ENCODE peak calls at places on chromosomes 16 and 17, in ten cellular contexts. P is progenitor cell of endocrine pancreas; T is glutamatergic neuron; R is stimulated activated CD8-positive, alpha-beta memory T cell treated with anti-CD3 and anti-CD28 coated beads, Interleukin-15, amount 100 ng/mL, for 48 hours; Q is fibroblast of lung; C is stimulated activated CD4-positive, alpha-beta T cell treated with anti-CD3 and anti-CD28 coated beads, Interleukin-1b, Interleukin-23, amount 100 ng/mL, for 24 hours; Y is T-helper 9 cell; L is GM10248; J is NCI-H1105; G is ascending aorta. W is an unnamed sample.
A peak's percentile ranks its signal among the peaks of the same experiment; 100 is the strongest.

GRCh38 chr17:62187681-62188080 is 122.6 kb upstream of the MED13 start:
- DNase-seq in P (no peak), T (no peak), R (no peak), Q (peak; percentile 25), C (no peak), Y (no peak), L (no peak), J (no peak), G (no peak), W (no peak)

GRCh38 chr16:83701494-83701893 is 106.3 kb upstream of the HSBP1 start:
- DNase-seq in P (peak; percentile 68), T (no peak), R (no peak), Q (peak; percentile 51), C (no peak), Y (no peak), L (peak; percentile 18), J (no peak), G (no peak), W (no peak)

GRCh38 chr17:27997044-27997401 is 45.5 kb upstream of the NLK start:
- DNase-seq in P (no peak), T (no peak), R (no peak), Q (no peak), C (no peak), Y (no peak), L (no peak), J (no peak), G (no peak), W (no peak)

GRCh38 chr16:1078579-1079021 is 6.1 kb downstream of the SSTR5 start:
- DNase-seq in P (no peak), T (peak; percentile 70), R (no peak), Q (peak; percentile 68), C (no peak), Y (no peak), L (no peak), J (peak; percentile 46), G (peak; percentile 93), W (peak; percentile 84)

GRCh38 chr16:74438492-74438979 is 17.3 kb upstream of the CLEC18B start:
- DNase-seq in P (no peak), T (no peak), R (no peak), Q (no peak), C (no peak), Y (no peak), L (no peak), J (no peak), G (no peak), W (no peak)

GRCh38 chr17:69764137-69764536 is 310.9 kb upstream of the KCNJ16 start:
- DNase-seq in P (no peak), T (no peak), R (no peak), Q (no peak), C (no peak), Y (no peak), L (no peak), J (no peak), G (no peak), W (no peak)

GRCh38 chr16:69338557-69339288 is 641 bp downstream of the COG8 start:
- DNase-seq in P (no peak), T (no peak), R (no peak), Q (no peak), C (no peak), Y (no peak), L (no peak), J (no peak), G (no peak), W (no peak)

GRCh38 chr17:66834919-66835454 is at the start of gene CACNG5:
- DNase-seq in P (peak; percentile 22), T (peak; percentile 70), R (no peak), Q (no peak), C (no peak), Y (no peak), L (peak; percentile 31), J (no peak), G (no peak), W (peak; percentile 13)

GRCh38 chr17:65485388-65486299 is 75.8 kb downstream of the AXIN2 start:
- DNase-seq in P (no peak), T (no peak), R (no peak), Q (peak; percentile 79), C (no peak), Y (no peak), L (no peak), J (no peak), G (peak; percentile 93), W (no peak)

GRCh38 chr16:88387941-88388627 is 5.3 kb downstream of the ZNF469 start:
- DNase-seq in P (no peak), T (peak; percentile 9), R (no peak), Q (peak; percentile 66), C (no peak), Y (no peak), L (no peak), J (no peak), G (peak; percentile 72), W (peak; percentile 17)

GRCh38 chr17:48215583-48216139 is 108.1 kb downstream of the SNX11 start:
- DNase-seq in P (no peak), T (peak; percentile 55), R (no peak), Q (peak; percentile 22), C (no peak), Y (no peak), L (no peak), J (no peak), G (no peak), W (peak; percentile 70)

GRCh38 chr17:20173091-20173490 is 163.9 kb downstream of the SPECC1 start:
- DNase-seq in P (no peak), T (no peak), R (no peak), Q (peak; percentile 37), C (no peak), Y (no peak), L (no peak), J (no peak), G (no peak), W (no peak)

GRCh38 chr16:64089697-64090096 is 1032.2 kb downstream of the CDH11 start:
- DNase-seq in P (no peak), T (no peak), R (no peak), Q (peak; percentile 14), C (no peak), Y (no peak), L (no peak), J (no peak), G (no peak), W (peak; percentile 28)

GRCh38 chr17:40399185-40399584 is 18.5 kb downstream of the TOP2A start:
- DNase-seq in P (no peak), T (no peak), R (no peak), Q (peak; percentile 52), C (no peak), Y (no peak), L (peak; percentile 31), J (peak; percentile 0), G (no peak), W (peak; percentile 67)

GRCh38 chr16:75113541-75114121 is 2.9 kb downstream of the LDHD start:
- DNase-seq in P (no peak), T (no peak), R (no peak), Q (no peak), C (no peak), Y (no peak), L (no peak), J (no peak), G (no peak), W (no peak)

GRCh38 chr17:41413353-41413752 is 11.0 kb downstream of the KRT37 start:
- DNase-seq in P (no peak), T (no peak), R (no peak), Q (peak; percentile 66), C (no peak), Y (no peak), L (no peak), J (no peak), G (no peak), W (no peak)

GRCh38 chr16:54287018-54287757 is 601 bp upstream of the IRX3 start:
- DNase-seq in P (no peak), T (no peak), R (no peak), Q (no peak), C (no peak), Y (no peak), L (no peak), J (no peak), G (no peak), W (no peak)

GRCh38 chr17:79707931-79708891 is 22.5 kb upstream of the ENPP7 start:
- DNase-seq in P (peak; percentile 56), T (peak; percentile 82), R (peak; percentile 21), Q (no peak), C (peak; percentile 29), Y (peak; percentile 46), L (peak; percentile 76), J (peak; percentile 40), G (no peak), W (peak; percentile 65)

GRCh38 chr16:48335961-48336360 is 49.3 kb downstream of the SIAH1 start:
- DNase-seq in P (no peak), T (no peak), R (no peak), Q (peak; percentile 82), C (no peak), Y (no peak), L (no peak), J (no peak), G (no peak), W (no peak)

GRCh38 chr16:1825864-1826690 is 548 bp downstream of the HAGH start:
- DNase-seq in P (peak; percentile 48), T (peak; percentile 70), R (peak; percentile 59), Q (peak; percentile 58), C (peak; percentile 59), Y (peak; percentile 57), L (peak; percentile 88), J (peak; percentile 6), G (no peak), W (no peak)

GRCh38 chr16:58098207-58099096 is 30.7 kb downstream of the CFAP20 start:
- DNase-seq in P (no peak), T (no peak), R (no peak), Q (peak; percentile 34), C (no peak), Y (no peak), L (no peak), J (no peak), G (no peak), W (no peak)

GRCh38 chr17:63545302-63545928 is 4.9 kb upstream of the DCAF7 start:
- DNase-seq in P (no peak), T (no peak), R (no peak), Q (no peak), C (no peak), Y (no peak), L (no peak), J (no peak), G (no peak), W (no peak)

W was measured in NCI-H526.